ENCODE peak calls at places on chromosome 13, in four cellular contexts. M is EH; T is stimulated activated CD8-positive, alpha-beta memory T cell treated with anti-CD3 and anti-CD28 coated beads, Interleukin-15, amount 100 ng/mL, for 4 hours; O is type B pancreatic cell. H is an unnamed sample.

GRCh38 chr13:92573467-92574057 is 653.0 kb upstream of the GPC6 start:
- DNase-seq in M (no peak), T (no peak), O (no peak), H (peak)

GRCh38 chr13:30464496-30465351 is 1.0 kb downstream of the HMGB1 start:
- DNase-seq in T (peak), M (peak), O (peak), H (peak)

GRCh38 chr13:44426461-44426860 is 52.8 kb downstream of the SERP2 start:
- DNase-seq in O (no peak), T (no peak), M (no peak), H (no peak)

GRCh38 chr13:73940098-73940497 is 194.1 kb downstream of the KLF12 start:
- DNase-seq in M (no peak), T (no peak), O (no peak), H (no peak)

GRCh38 chr13:32938907-32939306 is 77.3 kb upstream of the KL start:
- DNase-seq in M (peak), T (no peak), O (no peak), H (peak)

GRCh38 chr13:40515702-40516101 is 150.7 kb downstream of the FOXO1 start:
- DNase-seq in O (no peak), M (no peak), T (no peak), H (no peak)

GRCh38 chr13:62294210-62294609 is 878.6 kb upstream of the PCDH20 start:
- DNase-seq in O (no peak), M (no peak), T (no peak), H (no peak)

GRCh38 chr13:97224544-97225324 is 2.6 kb downstream of the MBNL2 start:
- DNase-seq in M (peak), O (no peak), T (no peak), H (peak)

GRCh38 chr13:113091891-113092775 is 13.5 kb upstream of the F7 start:
- DNase-seq in T (no peak), M (no peak), O (no peak), H (no peak)

GRCh38 chr13:105213512-105213911 is 1322.0 kb downstream of the EFNB2 start:
- DNase-seq in T (no peak), M (no peak), O (no peak), H (no peak)

GRCh38 chr13:99979453-99980200 is 2.0 kb upstream of the ZIC2 start:
- DNase-seq in T (no peak), O (no peak), M (no peak), H (no peak)

H was measured in EL.